ENCODE peak calls at places on chromosomes 4 and X, in seven cellular contexts. U, Y, Q, J, M, G and R are unnamed samples.

GRCh38 chrX:30821116-30821515 is 67.9 kb downstream of the TAB3 start:
- DNase-seq in U (no peak), Y (no peak), Q (no peak), J (no peak), M (peak; percentile 1), G (no peak), R (no peak)

GRCh38 chr4:81421346-81422218 is 50.1 kb downstream of the RASGEF1B start:
- DNase-seq in U (no peak), Y (no peak), Q (no peak), J (peak; percentile 75), M (no peak), G (no peak), R (peak; percentile 39)

GRCh38 chr4:65789850-65790249 is 119.6 kb upstream of the EPHA5 start:
- DNase-seq in U (no peak), Y (no peak), Q (no peak), J (peak; percentile 4), M (no peak), G (no peak), R (no peak)

GRCh38 chrX:85627363-85627762 is 247.9 kb upstream of the POF1B start:
- DNase-seq in U (no peak), Y (no peak), Q (no peak), J (no peak), M (peak; percentile 2), G (no peak), R (no peak)

GRCh38 chrX:153576961-153577360 is 22.0 kb downstream of the CCNQ start:
- DNase-seq in U (no peak), Y (no peak), Q (no peak), J (no peak), M (no peak), G (peak; percentile 46), R (no peak)

GRCh38 chr4:165367040-165367439 is 11.8 kb upstream of the CPE start:
- DNase-seq in U (no peak), Y (no peak), Q (no peak), J (no peak), M (no peak), G (no peak), R (peak; percentile 36)

GRCh38 chr4:140049924-140050681 is 103.9 kb downstream of the MAML3 start:
- DNase-seq in U (no peak), Y (peak; percentile 35), Q (no peak), J (peak; percentile 57), M (no peak), G (no peak), R (no peak)

GRCh38 chr4:68878048-68878447 is 62.3 kb downstream of the UGT2B10 start:
- DNase-seq in U (no peak), Y (no peak), Q (no peak), J (no peak), M (no peak), G (no peak), R (no peak)

GRCh38 chr4:26410385-26411293 is 79.6 kb downstream of the CCKAR start:
- DNase-seq in U (peak; percentile 56), Y (peak; percentile 18), Q (no peak), J (peak; percentile 73), M (peak; percentile 64), G (peak; percentile 74), R (peak; percentile 39)

GRCh38 chr4:108193891-108194672 is 25.4 kb upstream of the LEF1 start:
- DNase-seq in U (no peak), Y (no peak), Q (no peak), J (no peak), M (no peak), G (no peak), R (no peak)

GRCh38 chr4:137470806-137471205 is 61.5 kb downstream of the PCDH18 start:
- DNase-seq in U (no peak), Y (no peak), Q (no peak), J (peak; percentile 8), M (no peak), G (no peak), R (no peak)

GRCh38 chrX:7926914-7927258 is 327 bp downstream of the PNPLA4 start:
- DNase-seq in U (no peak), Y (no peak), Q (no peak), J (no peak), M (no peak), G (no peak), R (no peak)

GRCh38 chr4:99790796-99791617 is 25.6 kb upstream of the DAPP1 start:
- DNase-seq in U (no peak), Y (no peak), Q (no peak), J (peak; percentile 1), M (no peak), G (no peak), R (no peak)

GRCh38 chrX:39491548-39492297 is 606.0 kb downstream of the BCOR start:
- DNase-seq in U (peak; percentile 57), Y (no peak), Q (no peak), J (no peak), M (no peak), G (no peak), R (no peak)

GRCh38 chr4:124060261-124060918 is 652.1 kb downstream of the ANKRD50 start:
- DNase-seq in U (no peak), Y (no peak), Q (no peak), J (peak; percentile 98), M (no peak), G (no peak), R (peak; percentile 42)

GRCh38 chr4:6746721-6747689 is 31.0 kb downstream of the BLOC1S4 start:
- DNase-seq in U (no peak), Y (no peak), Q (no peak), J (peak; percentile 34), M (no peak), G (no peak), R (peak; percentile 89)

GRCh38 chrX:20980426-20980825 is 393.8 kb upstream of the CNKSR2 start:
- DNase-seq in U (no peak), Y (no peak), Q (no peak), J (no peak), M (no peak), G (no peak), R (no peak)

GRCh38 chr4:24104173-24104572 is 214.3 kb upstream of the PPARGC1A start:
- DNase-seq in U (no peak), Y (no peak), Q (no peak), J (peak; percentile 75), M (no peak), G (peak; percentile 24), R (no peak)

GRCh38 chr4:182193261-182193660 is 49.9 kb upstream of the TENM3 start:
- DNase-seq in U (no peak), Y (no peak), Q (no peak), J (no peak), M (no peak), G (no peak), R (no peak)

GRCh38 chrX:149275836-149276235 is 229.3 kb downstream of the IDS start:
- DNase-seq in U (no peak), Y (no peak), Q (no peak), J (peak; percentile 6), M (no peak), G (no peak), R (no peak)

GRCh38 chr4:3346146-3346545 is 53.3 kb downstream of the RGS12 start:
- DNase-seq in U (peak; percentile 65), Y (peak; percentile 49), Q (no peak), J (peak; percentile 86), M (peak; percentile 71), G (peak; percentile 76), R (peak; percentile 35)

GRCh38 chr4:88866862-88867550 is 169.4 kb upstream of the NAP1L5 start:
- DNase-seq in U (no peak), Y (no peak), Q (no peak), J (no peak), M (no peak), G (peak; percentile 57), R (no peak)

GRCh38 chrX:134396174-134396573 is 63.8 kb upstream of the HPRT1 start:
- DNase-seq in U (peak; percentile 15), Y (no peak), Q (no peak), J (peak; percentile 30), M (peak; percentile 14), G (peak; percentile 17), R (peak; percentile 57)

GRCh38 chr4:111630705-111631104 is 514.5 kb upstream of the FAM241A start:
- DNase-seq in U (no peak), Y (no peak), Q (no peak), J (peak; percentile 46), M (peak; percentile 42), G (peak; percentile 48), R (no peak)

GRCh38 chr4:100836929-100837328 is 319.1 kb upstream of the EMCN start:
- DNase-seq in U (no peak), Y (no peak), Q (no peak), J (no peak), M (no peak), G (no peak), R (no peak)

GRCh38 chr4:57110635-57111546 is 706 bp upstream of the IGFBP7 start:
- DNase-seq in U (no peak), Y (peak; percentile 24), Q (no peak), J (peak; percentile 78), M (peak; percentile 59), G (peak; percentile 55), R (no peak)

GRCh38 chr4:99853993-99854392 is 37.4 kb downstream of the DAPP1 start:
- DNase-seq in U (no peak), Y (no peak), Q (no peak), J (no peak), M (no peak), G (no peak), R (no peak)

GRCh38 chrX:72569786-72570185 is 2.9 kb downstream of the HDAC8 start:
- DNase-seq in U (no peak), Y (no peak), Q (no peak), J (peak; percentile 75), M (peak; percentile 24), G (peak; percentile 68), R (no peak)

GRCh38 chr4:177163532-177163931 is 146.1 kb upstream of the NEIL3 start:
- DNase-seq in U (no peak), Y (no peak), Q (no peak), J (no peak), M (no peak), G (peak; percentile 41), R (no peak)

GRCh38 chr4:15506464-15506863 is 36.8 kb downstream of the CC2D2A start:
- DNase-seq in U (no peak), Y (no peak), Q (no peak), J (peak; percentile 33), M (no peak), G (peak; percentile 36), R (no peak)

GRCh38 chr4:182807841-182808548 is 109.2 kb downstream of the DCTD start:
- DNase-seq in U (no peak), Y (no peak), Q (no peak), J (no peak), M (no peak), G (no peak), R (no peak)